ENCODE peak calls at places on chromosomes 13 and 19, in five cellular contexts. B is HCT116, M is hepatocyte, U is fibroblast of lung, A is GM23338. V is an unnamed sample.

GRCh38 chr19:7772752-7773291 is 9.8 kb downstream of the CLEC4M start:
- DNase-seq in B (no peak), M (no peak), U (peak), A (no peak), V (peak)

GRCh38 chr13:114002009-114002544 is 28.2 kb upstream of the C13orf46 start:
- DNase-seq in B (no peak), M (no peak), U (no peak), A (peak), V (no peak)

GRCh38 chr19:40571831-40572495 is 4.7 kb upstream of the SHKBP1 start:
- DNase-seq in B (no peak), M (no peak), U (no peak), A (no peak), V (no peak)

GRCh38 chr13:50352720-50353491 is 337.7 kb downstream of the KCNRG start:
- DNase-seq in B (no peak), M (no peak), U (peak), A (no peak), V (no peak)

GRCh38 chr19:10961073-10961762 is 388 bp downstream of the SMARCA4 start:
- DNase-seq in B (no peak), M (no peak), U (peak), A (peak), V (peak)

GRCh38 chr19:28934626-28935025 is 278.3 kb downstream of the UQCRFS1 start:
- DNase-seq in B (no peak), M (no peak), U (no peak), A (no peak), V (no peak)

GRCh38 chr19:13018037-13018914 is 23.0 kb downstream of the NFIX start:
- DNase-seq in B (no peak), M (no peak), U (peak), A (peak), V (no peak)

GRCh38 chr19:335486-336066 is 9.0 kb downstream of the MIER2 start:
- DNase-seq in B (no peak), M (no peak), U (no peak), A (no peak), V (peak)

GRCh38 chr13:65540064-65540635 is 1690.0 kb downstream of the PCDH9 start:
- DNase-seq in B (no peak), M (no peak), U (peak), A (no peak), V (no peak)

GRCh38 chr19:30450945-30451344 is 78.8 kb downstream of the ZNF536 start:
- DNase-seq in B (no peak), M (no peak), U (no peak), A (no peak), V (no peak)

GRCh38 chr13:112208656-112209055 is 141.7 kb downstream of the SOX1 start:
- DNase-seq in B (no peak), M (no peak), U (no peak), A (no peak), V (no peak)

GRCh38 chr19:15550273-15550672 is 41.9 kb downstream of the CYP4F22 start:
- DNase-seq in B (no peak), M (no peak), U (no peak), A (no peak), V (no peak)

GRCh38 chr19:45471116-45471865 is 3.5 kb downstream of the FOSB start:
- DNase-seq in B (no peak), M (peak), U (no peak), A (no peak), V (no peak)

GRCh38 chr13:33931397-33931987 is 113.5 kb downstream of the RFC3 start:
- DNase-seq in B (peak), M (peak), U (peak), A (peak), V (peak)

GRCh38 chr19:30052122-30053075 is 110.4 kb downstream of the URI1 start:
- DNase-seq in B (no peak), M (no peak), U (no peak), A (no peak), V (no peak)

GRCh38 chr19:35132254-35132653 is 2.6 kb downstream of the LGI4 start:
- DNase-seq in B (no peak), M (no peak), U (no peak), A (no peak), V (no peak)

GRCh38 chr19:35133826-35134225 is 1.0 kb downstream of the LGI4 start:
- DNase-seq in B (no peak), M (no peak), U (no peak), A (no peak), V (no peak)

GRCh38 chr19:35136231-35136630 is 1.4 kb upstream of the LGI4 start:
- DNase-seq in B (no peak), M (no peak), U (no peak), A (no peak), V (no peak)

GRCh38 chr19:35135389-35135909 is 590 bp upstream of the LGI4 start:
- DNase-seq in B (peak), M (peak), U (peak), A (peak), V (peak)

DNA sequence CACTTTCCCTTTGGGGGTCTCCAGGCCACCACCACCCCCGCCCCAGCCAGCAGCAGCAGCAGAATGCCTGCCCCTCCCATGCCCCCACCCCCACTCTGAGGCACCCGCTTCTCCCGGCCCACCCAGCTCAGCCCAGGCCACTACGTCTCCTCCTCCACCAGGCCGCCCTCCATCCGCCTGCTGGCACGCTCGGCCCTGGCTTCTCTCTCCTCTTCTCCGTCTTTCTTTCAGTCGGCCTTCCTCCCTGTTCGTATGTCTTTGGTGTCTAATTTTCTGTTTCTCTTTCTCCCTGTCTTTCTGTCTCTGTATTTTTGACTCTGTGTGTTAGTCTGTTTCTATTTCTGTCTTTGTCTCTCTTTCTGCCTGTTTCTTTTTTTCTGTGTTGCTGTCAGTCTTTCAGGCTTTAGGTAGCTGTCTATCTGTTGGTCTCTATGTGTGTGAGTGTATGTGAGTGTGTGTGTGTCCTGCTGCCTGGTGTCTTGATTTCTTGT is at the start of gene LGI4:
- DNase-seq in B (no peak), M (no peak), U (no peak), A (no peak), V (no peak)
- H3K4me3 ChIP-seq in B (no peak), M (no peak), U (no peak), A (peak), V (no peak)

DNA sequence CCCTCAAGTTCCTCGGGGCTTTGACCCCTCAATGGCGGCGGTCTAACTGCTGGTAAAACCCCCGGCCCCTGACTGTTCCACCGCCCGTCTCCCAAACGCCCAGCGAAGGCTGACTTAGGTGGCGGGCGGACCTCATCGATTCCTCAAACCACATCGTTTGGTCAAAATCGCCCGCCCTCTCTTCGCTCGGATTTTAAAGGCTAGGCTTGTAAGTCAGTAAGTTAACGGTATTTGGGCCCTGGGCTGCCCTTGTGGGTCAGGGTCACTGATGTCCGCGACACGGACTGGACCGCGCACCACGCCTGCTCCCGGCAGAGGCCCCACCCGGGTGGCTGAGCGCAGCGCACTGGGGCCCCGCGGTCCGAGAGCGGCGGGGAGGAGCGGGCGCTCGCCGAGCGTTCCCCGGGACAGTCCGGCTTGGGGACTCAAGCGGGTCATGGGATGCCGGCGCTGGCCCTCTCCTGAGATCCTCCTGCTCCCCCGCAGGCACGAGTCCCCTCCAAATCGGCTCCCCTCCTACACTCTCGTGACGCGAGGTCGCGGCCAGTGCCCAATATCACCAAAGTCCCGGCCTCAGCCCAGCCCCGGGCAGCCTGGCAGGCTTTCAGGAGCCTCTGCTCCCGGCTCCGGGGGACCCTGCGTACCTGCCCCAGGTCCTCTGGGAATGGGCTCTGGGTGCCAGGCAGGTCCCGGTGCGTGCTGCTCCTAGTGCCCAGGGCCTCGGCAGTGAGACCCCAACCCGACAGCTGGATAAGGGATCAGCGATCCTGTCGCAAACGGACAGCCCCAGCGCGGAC is 990 bp downstream of the FLT1 start:
- DNase-seq in B (no peak), M (no peak), U (no peak), A (peak), V (no peak)
- H2AFZ ChIP-seq in B (no peak), M (peak), U (no peak), A (no peak), V (no peak)

DNA sequence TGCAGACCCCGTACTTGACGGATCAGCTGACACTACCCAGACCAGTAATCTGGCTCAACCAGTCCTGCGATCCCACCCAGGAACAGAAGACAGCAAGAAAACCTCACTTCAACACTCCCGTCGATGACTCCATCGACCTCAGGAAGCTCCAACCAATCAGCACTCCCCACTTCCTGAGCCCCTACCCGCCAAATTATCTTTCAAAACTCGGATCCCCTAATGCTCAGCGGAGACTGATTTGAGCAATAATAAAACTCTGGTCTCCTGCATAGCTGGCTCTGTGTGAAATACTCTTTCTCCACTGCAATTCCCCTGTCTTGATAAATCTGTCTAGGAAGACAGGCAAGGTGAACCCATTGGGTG is 1.2 kb downstream of the LSM4 start:
- DNase-seq in B (no peak), M (no peak), U (no peak), A (no peak), V (no peak)
- H3K4me3 ChIP-seq in B (peak), M (peak), U (peak), A (peak), V (peak)

GRCh38 chr19:48398329-48399235 is 5.1 kb downstream of the GRIN2D start:
- DNase-seq in B (peak), M (peak), U (peak), A (peak), V (peak)
- H2AFZ ChIP-seq in B (no peak), M (peak), U (peak), A (no peak), V (no peak)

GRCh38 chr19:50313812-50314536 is 15.2 kb downstream of the KCNC3 start:
- DNase-seq in B (no peak), M (peak), U (no peak), A (peak), V (peak)
- H3K4me3 ChIP-seq in B (no peak), M (no peak), U (no peak), A (peak), V (no peak)

DNA sequence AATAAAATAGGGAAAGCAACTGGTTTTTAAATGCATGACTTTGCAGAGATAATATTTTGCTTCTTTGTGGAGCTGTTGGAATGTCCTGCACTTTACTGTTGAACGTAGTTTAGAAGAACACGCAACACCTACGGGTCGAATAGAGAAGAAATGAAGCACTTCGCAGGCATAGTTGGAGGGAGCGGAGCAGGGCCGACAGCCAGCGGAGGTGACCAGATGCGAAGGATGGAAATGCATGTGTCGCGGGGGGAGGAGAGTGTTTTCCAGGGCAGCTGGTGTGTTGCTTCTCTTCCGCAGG is 846 bp downstream of the CEBPG start:
- DNase-seq in B (no peak), M (no peak), U (peak), A (no peak), V (peak)
- H2AFZ ChIP-seq in B (no peak), M (no peak), U (no peak), A (no peak), V (no peak)